ENCODE peak calls at places on chromosomes 11 and 22, in five cellular contexts. Q, B, Z, A and H are unnamed samples.

GRCh38 chr11:119728226-119728626 is 774 bp downstream of the NECTIN1 start:
- DNase-seq in Q (no peak), B (no peak), Z (no peak), A (no peak), H (no peak)

GRCh38 chr22:35961480-35961902 is 67.1 kb downstream of the RBFOX2 start:
- DNase-seq in Q (no peak), B (no peak), Z (no peak), A (peak), H (peak)

GRCh38 chr22:37241351-37242142 is 2.5 kb downstream of the RAC2 start:
- DNase-seq in Q (no peak), B (no peak), Z (no peak), A (peak), H (no peak)

GRCh38 chr11:113896156-113896879 is 8.3 kb upstream of the HTR3B start:
- DNase-seq in Q (no peak), B (peak), Z (no peak), A (peak), H (peak)

GRCh38 chr11:116283300-116283699 is 489.5 kb downstream of the BUD13 start:
- DNase-seq in Q (no peak), B (no peak), Z (no peak), A (no peak), H (no peak)

GRCh38 chr22:31253949-31254348 is 38.3 kb downstream of the PIK3IP1 start:
- DNase-seq in Q (peak), B (no peak), Z (no peak), A (no peak), H (no peak)

GRCh38 chr11:46242961-46243795 is 34.3 kb upstream of the CREB3L1 start:
- DNase-seq in Q (peak), B (peak), Z (peak), A (peak), H (peak)

GRCh38 chr11:116084511-116084910 is 580.3 kb upstream of the CADM1 start:
- DNase-seq in Q (no peak), B (no peak), Z (no peak), A (no peak), H (no peak)

GRCh38 chr11:33001281-33001680 is 14.4 kb upstream of the DEPDC7 start:
- DNase-seq in Q (no peak), B (no peak), Z (no peak), A (no peak), H (peak)

GRCh38 chr22:46021577-46021976 is 44.6 kb upstream of the WNT7B start:
- DNase-seq in Q (no peak), B (no peak), Z (no peak), A (no peak), H (no peak)

GRCh38 chr11:34473603-34474169 is 35.0 kb downstream of the CAT start:
- DNase-seq in Q (no peak), B (no peak), Z (no peak), A (no peak), H (no peak)

GRCh38 chr11:3709977-3710376 is 38.8 kb upstream of the CHRNA10 start:
- DNase-seq in Q (no peak), B (no peak), Z (no peak), A (no peak), H (peak)

GRCh38 chr22:48346911-48347310 is 1480.8 kb downstream of the BRD1 start:
- DNase-seq in Q (no peak), B (no peak), Z (no peak), A (no peak), H (no peak)

GRCh38 chr11:69102732-69103615 is 52.8 kb upstream of the SMIM38 start:
- DNase-seq in Q (no peak), B (no peak), Z (no peak), A (peak), H (no peak)

GRCh38 chr22:37735054-37735453 is 38.2 kb downstream of the TRIOBP start:
- DNase-seq in Q (peak), B (peak), Z (no peak), A (peak), H (no peak)

GRCh38 chr11:83374311-83374710 is 88.1 kb upstream of the CCDC90B start:
- DNase-seq in Q (no peak), B (no peak), Z (no peak), A (no peak), H (no peak)

GRCh38 chr11:18804621-18805020 is 13.0 kb upstream of the PTPN5 start:
- DNase-seq in Q (no peak), B (peak), Z (no peak), A (no peak), H (no peak)

GRCh38 chr11:14793546-14793945 is 98.5 kb downstream of the CYP2R1 start:
- DNase-seq in Q (no peak), B (no peak), Z (no peak), A (no peak), H (no peak)

GRCh38 chr22:49853981-49854791 is 542 bp downstream of the ZBED4 start:
- DNase-seq in Q (no peak), B (peak), Z (no peak), A (peak), H (peak)

GRCh38 chr22:37830093-37830842 is 7.1 kb downstream of the GALR3 start:
- DNase-seq in Q (no peak), B (no peak), Z (no peak), A (no peak), H (no peak)

GRCh38 chr11:8023831-8024555 is 36.9 kb downstream of the EIF3F start:
- DNase-seq in Q (no peak), B (no peak), Z (no peak), A (no peak), H (peak)

GRCh38 chr22:17013396-17014100 is 5.5 kb upstream of the GAB4 start:
- DNase-seq in Q (no peak), B (no peak), Z (no peak), A (no peak), H (no peak)

GRCh38 chr11:3667149-3668035 is 3.8 kb downstream of the CHRNA10 start:
- DNase-seq in Q (no peak), B (no peak), Z (no peak), A (no peak), H (no peak)

GRCh38 chr11:95363710-95364109 is 132.7 kb upstream of the SESN3 start:
- DNase-seq in Q (peak), B (no peak), Z (no peak), A (no peak), H (no peak)

GRCh38 chr22:27799334-27800249 is 2.0 kb downstream of the MN1 start:
- DNase-seq in Q (no peak), B (no peak), Z (no peak), A (peak), H (no peak)

GRCh38 chr11:100918551-100919500 is 210.8 kb downstream of the PGR start:
- DNase-seq in Q (no peak), B (no peak), Z (no peak), A (no peak), H (peak)

GRCh38 chr11:134560566-134561347 is 148.7 kb upstream of the B3GAT1 start:
- DNase-seq in Q (no peak), B (no peak), Z (no peak), A (peak), H (no peak)

GRCh38 chr11:76614471-76615183 is 55.9 kb downstream of the LRRC32 start:
- DNase-seq in Q (no peak), B (no peak), Z (no peak), A (peak), H (no peak)

GRCh38 chr11:61961570-61962212 is 5.7 kb downstream of the FTH1 start:
- DNase-seq in Q (peak), B (no peak), Z (no peak), A (no peak), H (no peak)

GRCh38 chr11:32947985-32948384 is 55.4 kb downstream of the QSER1 start:
- DNase-seq in Q (no peak), B (no peak), Z (no peak), A (no peak), H (no peak)

DNA sequence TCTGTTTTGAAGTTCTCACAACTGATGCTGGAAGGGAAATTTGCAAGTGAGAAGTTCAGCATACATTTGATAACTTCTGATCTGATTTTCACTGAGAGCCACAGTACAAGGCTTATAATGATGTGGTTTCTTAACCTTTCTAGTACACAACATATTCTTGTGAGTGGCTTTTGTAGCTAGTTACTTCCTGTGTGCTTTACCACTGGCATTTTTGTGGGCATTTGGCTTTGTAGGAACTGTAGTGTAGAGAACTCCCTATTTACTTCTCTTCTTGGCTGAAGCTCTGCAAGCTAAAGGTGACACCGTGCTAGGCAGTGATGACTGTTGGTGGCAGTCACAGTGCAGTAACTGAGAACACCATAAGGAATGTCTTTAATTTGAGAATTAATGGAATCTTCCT is 14.9 kb downstream of the USP47 start:
- DNase-seq in Q (no peak), B (no peak), Z (peak), A (no peak), H (no peak)
- TF ChIP-seq MXI1 in Q (no peak), B (no peak), Z (no peak), A (no peak), H (no peak)

GRCh38 chr11:92739020-92739419 is 230.4 kb upstream of the MTNR1B start:
- DNase-seq in Q (no peak), B (no peak), Z (no peak), A (no peak), H (peak)
- TF ChIP-seq MXI1 in Q (no peak), B (no peak), Z (no peak), A (no peak), H (no peak)

GRCh38 chr11:17748044-17748443 is 13.5 kb downstream of the KCNC1 start:
- DNase-seq in Q (no peak), B (no peak), Z (no peak), A (no peak), H (no peak)
- TF ChIP-seq MXI1 in Q (no peak), B (no peak), Z (no peak), A (no peak), H (no peak)

GRCh38 chr22:44399196-44399837 is 86.6 kb upstream of the SHISAL1 start:
- DNase-seq in Q (no peak), B (no peak), Z (no peak), A (no peak), H (no peak)
- TF ChIP-seq MXI1 in Q (no peak), B (no peak), Z (no peak), A (no peak), H (no peak)

GRCh38 chr11:921921-922678 is 3.6 kb upstream of the AP2A2 start:
- DNase-seq in Q (no peak), B (peak), Z (no peak), A (no peak), H (no peak)
- TF ChIP-seq MXI1 in Q (no peak), B (no peak), Z (no peak), A (no peak), H (no peak)

GRCh38 chr11:72436667-72437066 is 2.3 kb upstream of the CLPB start:
- DNase-seq in Q (no peak), B (no peak), Z (no peak), A (no peak), H (no peak)

GRCh38 chr11:72445423-72445822 is 11.1 kb upstream of the CLPB start:
- DNase-seq in Q (no peak), B (no peak), Z (no peak), A (no peak), H (no peak)

GRCh38 chr11:72439455-72439854 is 5.1 kb upstream of the CLPB start:
- DNase-seq in Q (no peak), B (no peak), Z (no peak), A (no peak), H (peak)

GRCh38 chr11:72443016-72443415 is 8.7 kb upstream of the CLPB start:
- DNase-seq in Q (no peak), B (no peak), Z (no peak), A (no peak), H (peak)

GRCh38 chr11:72441647-72442267 is 7.4 kb upstream of the CLPB start:
- DNase-seq in Q (no peak), B (no peak), Z (no peak), A (no peak), H (peak)
- TF ChIP-seq MXI1 in Q (no peak), B (no peak), Z (no peak), A (no peak), H (no peak)

DNA sequence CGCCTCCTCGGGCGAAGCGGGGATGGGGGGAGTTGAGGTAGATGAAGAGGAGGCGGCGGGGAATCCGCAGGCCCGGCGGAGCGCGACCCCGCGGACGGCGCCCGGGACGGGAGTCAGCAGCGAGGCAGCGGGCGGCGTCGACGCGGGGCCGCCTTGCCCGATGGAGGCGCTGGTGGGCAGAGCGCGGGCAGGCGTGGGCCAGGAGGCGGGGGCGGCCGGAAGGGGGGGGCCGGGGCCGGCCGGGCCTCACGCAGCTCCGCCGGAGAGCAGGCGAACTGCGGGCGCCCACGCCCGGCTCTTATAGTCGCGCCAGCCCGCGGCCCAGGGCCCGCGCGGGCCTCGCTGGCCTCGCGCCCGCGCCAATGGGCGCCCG is at the start of gene IGF2:
- DNase-seq in Q (peak), B (peak), Z (no peak), A (peak), H (no peak)
- TF ChIP-seq MXI1 in Q (no peak), B (no peak), Z (no peak), A (no peak), H (no peak)